ENCODE peak calls at places on chromosomes 13 and 19, in eight cellular contexts. Q is HCT116, V is heart left ventricle, X is A673, O is mesendoderm, K is lower lobe of right lung, D is left ventricle myocardium inferior, C is coronary artery. F is an unnamed sample.

GRCh38 chr13:64538711-64539110 is 2691.4 kb downstream of the PCDH9 start:
- DNase-seq in Q (no peak), V (no peak), X (no peak), O (no peak), K (no peak), D (no peak), C (no peak), F (no peak)

GRCh38 chr19:27775395-27775794 is 1437.6 kb downstream of the UQCRFS1 start:
- DNase-seq in Q (no peak), V (no peak), X (peak), O (peak), K (no peak), D (no peak), C (no peak), F (no peak)

GRCh38 chr13:99809931-99810330 is 161.6 kb downstream of the ZIC5 start:
- DNase-seq in Q (no peak), V (no peak), X (no peak), O (no peak), K (no peak), D (no peak), C (no peak), F (no peak)

GRCh38 chr19:58544591-58545285 is 874 bp downstream of the TRIM28 start:
- DNase-seq in Q (no peak), V (no peak), X (peak), O (peak), K (peak), D (no peak), C (no peak), F (no peak)

GRCh38 chr19:18058208-18059009 is 28.3 kb downstream of the IL12RB1 start:
- DNase-seq in Q (peak), V (peak), X (peak), O (peak), K (peak), D (peak), C (peak), F (peak)

GRCh38 chr19:4414144-4414799 is 11.8 kb downstream of the CHAF1A start:
- DNase-seq in Q (no peak), V (no peak), X (no peak), O (no peak), K (no peak), D (no peak), C (no peak), F (no peak)

GRCh38 chr19:522726-523125 is 8.8 kb upstream of the CDC34 start:
- DNase-seq in Q (no peak), V (no peak), X (no peak), O (no peak), K (no peak), D (no peak), C (peak), F (no peak)

GRCh38 chr13:98372886-98373285 is 195.8 kb upstream of the RNF113B start:
- DNase-seq in Q (no peak), V (no peak), X (no peak), O (peak), K (no peak), D (no peak), C (no peak), F (no peak)

GRCh38 chr13:26726684-26727083 is 33.9 kb downstream of the GPR12 start:
- DNase-seq in Q (no peak), V (no peak), X (no peak), O (no peak), K (no peak), D (no peak), C (no peak), F (no peak)

GRCh38 chr19:9436358-9436757 is 985 bp upstream of the ZNF266 start:
- DNase-seq in Q (no peak), V (no peak), X (no peak), O (no peak), K (no peak), D (no peak), C (no peak), F (no peak)
- H3K27ac ChIP-seq in Q (no peak), V (no peak), X (no peak), O (no peak), K (no peak), D (no peak), C (no peak), F (no peak)

GRCh38 chr19:13001166-13001501 is 5.9 kb downstream of the NFIX start:
- DNase-seq in Q (no peak), V (no peak), X (no peak), O (no peak), K (no peak), D (no peak), C (no peak), F (no peak)

GRCh38 chr19:13002970-13003540 is 7.8 kb downstream of the NFIX start:
- DNase-seq in Q (no peak), V (no peak), X (no peak), O (no peak), K (no peak), D (no peak), C (no peak), F (no peak)

GRCh38 chr19:13004273-13004672 is 9.0 kb downstream of the NFIX start:
- DNase-seq in Q (no peak), V (no peak), X (no peak), O (no peak), K (no peak), D (no peak), C (no peak), F (no peak)

GRCh38 chr19:13002389-13002898 is 7.2 kb downstream of the NFIX start:
- DNase-seq in Q (no peak), V (peak), X (no peak), O (no peak), K (no peak), D (peak), C (peak), F (no peak)

DNA sequence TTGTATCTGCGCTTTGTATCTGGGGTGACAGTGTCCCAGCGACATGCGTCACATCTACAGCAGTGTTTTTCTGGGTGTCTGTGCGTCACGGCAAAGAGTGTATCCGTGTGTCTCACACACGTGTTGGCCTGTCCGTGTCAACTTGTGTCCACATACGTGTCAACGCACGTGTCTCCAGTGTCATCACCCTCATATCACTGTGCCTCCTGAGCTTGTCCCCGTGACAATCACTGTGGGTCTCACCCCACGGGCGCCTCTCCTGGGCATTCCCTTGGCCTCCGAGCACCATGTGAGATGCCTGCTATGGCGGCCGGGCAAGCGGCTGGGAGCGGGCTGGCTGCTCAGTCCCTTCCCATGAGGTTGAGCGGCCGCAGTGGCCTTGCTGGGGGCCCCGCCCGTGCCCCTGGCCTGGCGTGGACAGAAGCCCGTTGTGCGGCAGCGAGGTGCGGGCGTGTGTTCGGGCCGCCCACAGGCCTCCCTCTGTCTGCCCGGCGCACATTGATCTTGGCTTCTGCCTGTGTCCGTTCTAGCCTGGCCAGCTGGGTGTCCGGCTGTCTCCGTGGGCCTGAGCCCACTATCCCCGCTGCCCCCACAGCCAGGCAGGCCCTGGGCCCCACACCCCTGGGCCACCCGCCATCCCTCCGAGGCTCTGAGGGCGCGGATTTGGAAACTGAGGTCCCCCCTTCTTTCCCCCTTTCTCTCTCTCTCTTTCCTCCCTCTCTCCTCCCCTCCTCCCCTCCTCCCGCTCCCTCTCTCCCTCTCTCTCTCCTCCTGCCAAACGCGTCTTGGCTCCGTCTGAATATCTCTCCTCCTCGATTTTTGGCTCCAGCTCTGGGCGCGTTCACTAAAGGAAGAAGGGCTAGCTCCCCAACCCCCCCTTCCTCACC is 6.5 kb downstream of the NFIX start:
- DNase-seq in Q (no peak), V (peak), X (no peak), O (no peak), K (no peak), D (peak), C (peak), F (no peak)
- H3K4me3 ChIP-seq in Q (no peak), V (no peak), X (no peak), O (no peak), K (peak), D (peak), C (peak), F (no peak)

GRCh38 chr19:54418930-54419800 is 3.9 kb downstream of the TTYH1 start:
- DNase-seq in Q (no peak), V (no peak), X (no peak), O (no peak), K (no peak), D (no peak), C (no peak), F (no peak)

GRCh38 chr19:54421521-54421920 is 6.3 kb downstream of the TTYH1 start:
- DNase-seq in Q (no peak), V (no peak), X (no peak), O (no peak), K (no peak), D (no peak), C (no peak), F (no peak)

GRCh38 chr19:54420383-54421168 is 5.3 kb downstream of the TTYH1 start:
- DNase-seq in Q (no peak), V (peak), X (no peak), O (peak), K (no peak), D (peak), C (no peak), F (no peak)

GRCh38 chr19:54421169-54421516 is 5.9 kb downstream of the TTYH1 start:
- DNase-seq in Q (no peak), V (no peak), X (no peak), O (no peak), K (no peak), D (no peak), C (no peak), F (no peak)

DNA sequence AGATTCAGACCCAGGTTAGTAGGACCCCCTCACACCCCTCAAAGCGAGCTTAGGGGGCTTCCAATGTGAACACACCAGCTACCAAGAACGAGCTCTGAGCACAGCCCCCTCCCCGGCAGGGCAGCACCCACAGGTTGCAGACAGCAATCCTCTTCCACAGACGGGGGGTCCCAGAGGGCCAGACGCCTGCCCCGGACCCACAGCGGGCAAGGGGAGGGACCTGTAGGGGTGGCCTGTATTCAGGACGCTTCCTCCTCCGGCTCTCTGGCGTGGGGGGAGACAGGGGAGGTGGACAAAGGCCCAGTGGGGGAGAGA is 4.8 kb downstream of the TTYH1 start:
- DNase-seq in Q (no peak), V (no peak), X (no peak), O (no peak), K (no peak), D (no peak), C (no peak), F (no peak)
- H3K27ac ChIP-seq in Q (no peak), V (peak), X (no peak), O (no peak), K (no peak), D (peak), C (no peak), F (no peak)

DNA sequence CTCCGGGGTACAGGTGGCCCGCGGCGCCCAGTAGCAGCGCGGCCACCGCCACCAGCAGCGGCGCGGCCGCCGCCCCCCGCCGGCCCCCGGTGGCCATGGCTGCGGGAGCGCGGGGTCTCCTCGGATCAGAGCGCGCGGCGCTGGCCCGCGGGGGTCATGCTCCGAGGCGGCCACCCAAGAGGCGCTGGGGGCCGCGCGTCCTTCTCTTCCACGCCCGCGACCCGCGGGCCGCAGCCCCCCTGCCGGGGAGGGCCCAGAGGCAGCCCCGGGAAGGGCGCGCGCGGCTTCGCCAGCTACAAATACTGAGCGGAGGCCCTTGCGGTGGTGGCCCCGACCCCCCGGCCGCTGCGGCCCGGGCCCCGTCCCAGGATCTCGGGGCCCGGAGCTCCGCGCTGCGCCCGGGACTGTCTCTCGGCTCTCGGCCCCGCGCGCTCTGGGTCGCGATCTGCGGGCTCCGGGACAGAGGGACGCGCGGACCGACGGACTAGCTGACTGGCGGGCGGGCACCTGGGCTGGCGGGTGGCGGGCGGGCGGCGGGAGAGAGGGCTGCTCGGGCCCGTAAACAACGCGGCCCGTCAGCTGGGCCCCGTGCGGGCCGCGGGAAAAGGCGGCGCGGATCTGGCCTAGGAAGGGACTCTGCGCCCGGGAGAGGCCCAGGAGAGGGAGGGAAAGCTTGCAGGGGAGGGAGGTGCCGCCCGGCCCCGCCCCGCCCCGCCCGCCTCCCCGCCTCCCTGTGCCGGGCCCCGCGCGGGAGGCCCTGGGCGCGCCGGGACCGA is at the start of gene INSR:
- DNase-seq in Q (peak), V (peak), X (peak), O (peak), K (peak), D (peak), C (peak), F (no peak)
- H3K4me3 ChIP-seq in Q (peak), V (peak), X (peak), O (peak), K (peak), D (peak), C (peak), F (peak)

GRCh38 chr19:49809155-49809986 is 3.7 kb downstream of the FUZ start:
- DNase-seq in Q (no peak), V (peak), X (peak), O (peak), K (peak), D (peak), C (peak), F (no peak)

GRCh38 chr19:49807888-49808675 is 5.0 kb downstream of the FUZ start:
- DNase-seq in Q (no peak), V (no peak), X (no peak), O (no peak), K (no peak), D (no peak), C (no peak), F (no peak)

GRCh38 chr19:49809987-49810389 is 3.1 kb downstream of the FUZ start:
- DNase-seq in Q (no peak), V (no peak), X (no peak), O (no peak), K (no peak), D (no peak), C (no peak), F (no peak)

GRCh38 chr19:49807174-49807830 is 5.8 kb downstream of the FUZ start:
- DNase-seq in Q (no peak), V (no peak), X (no peak), O (no peak), K (no peak), D (no peak), C (no peak), F (no peak)

GRCh38 chr19:49808762-49809154 is 4.3 kb downstream of the FUZ start:
- DNase-seq in Q (no peak), V (peak), X (peak), O (peak), K (peak), D (peak), C (peak), F (peak)
- H3K27ac ChIP-seq in Q (peak), V (peak), X (peak), O (no peak), K (peak), D (peak), C (peak), F (no peak)

GRCh38 chr19:14516048-14516534 is 2.1 kb downstream of the DNAJB1 start:
- DNase-seq in Q (no peak), V (no peak), X (no peak), O (no peak), K (no peak), D (no peak), C (no peak), F (no peak)

GRCh38 chr19:14517446-14517839 is 754 bp downstream of the DNAJB1 start:
- DNase-seq in Q (no peak), V (no peak), X (no peak), O (peak), K (no peak), D (no peak), C (no peak), F (no peak)

GRCh38 chr19:14516746-14517438 is 1.3 kb downstream of the DNAJB1 start:
- DNase-seq in Q (no peak), V (no peak), X (no peak), O (no peak), K (no peak), D (no peak), C (no peak), F (no peak)

GRCh38 chr19:14514215-14514871 is 3.9 kb downstream of the DNAJB1 start:
- DNase-seq in Q (no peak), V (no peak), X (no peak), O (no peak), K (no peak), D (no peak), C (no peak), F (no peak)

DNA sequence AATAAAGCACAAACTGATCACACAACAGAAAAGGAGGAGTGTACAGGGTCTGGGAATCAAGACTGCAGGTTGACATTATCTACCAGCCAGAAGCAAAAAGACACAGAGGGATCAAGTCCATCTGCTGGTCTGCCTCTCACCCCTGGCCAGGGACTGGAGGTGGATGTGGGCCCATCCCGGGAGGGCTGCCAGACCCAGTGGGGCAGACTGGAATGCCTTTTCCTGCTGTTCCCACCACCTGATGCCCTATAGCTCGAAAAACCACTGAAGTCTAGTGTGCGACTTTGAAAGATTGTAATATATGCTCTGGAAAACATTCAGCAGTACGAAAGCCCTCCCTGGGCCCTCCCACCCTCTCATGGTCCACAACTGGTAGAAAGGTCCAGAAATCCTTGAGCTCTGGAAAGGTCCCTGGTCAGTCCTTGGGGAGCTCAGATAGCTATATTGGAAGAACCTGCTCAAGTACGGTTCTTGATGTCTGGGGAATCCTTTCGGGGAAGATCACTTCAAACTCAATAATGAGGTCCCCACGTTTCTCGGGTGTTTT is 2.6 kb downstream of the DNAJB1 start:
- DNase-seq in Q (no peak), V (no peak), X (no peak), O (no peak), K (no peak), D (no peak), C (no peak), F (no peak)
- H3K4me3 ChIP-seq in Q (peak), V (no peak), X (peak), O (no peak), K (peak), D (peak), C (peak), F (no peak)

DNA sequence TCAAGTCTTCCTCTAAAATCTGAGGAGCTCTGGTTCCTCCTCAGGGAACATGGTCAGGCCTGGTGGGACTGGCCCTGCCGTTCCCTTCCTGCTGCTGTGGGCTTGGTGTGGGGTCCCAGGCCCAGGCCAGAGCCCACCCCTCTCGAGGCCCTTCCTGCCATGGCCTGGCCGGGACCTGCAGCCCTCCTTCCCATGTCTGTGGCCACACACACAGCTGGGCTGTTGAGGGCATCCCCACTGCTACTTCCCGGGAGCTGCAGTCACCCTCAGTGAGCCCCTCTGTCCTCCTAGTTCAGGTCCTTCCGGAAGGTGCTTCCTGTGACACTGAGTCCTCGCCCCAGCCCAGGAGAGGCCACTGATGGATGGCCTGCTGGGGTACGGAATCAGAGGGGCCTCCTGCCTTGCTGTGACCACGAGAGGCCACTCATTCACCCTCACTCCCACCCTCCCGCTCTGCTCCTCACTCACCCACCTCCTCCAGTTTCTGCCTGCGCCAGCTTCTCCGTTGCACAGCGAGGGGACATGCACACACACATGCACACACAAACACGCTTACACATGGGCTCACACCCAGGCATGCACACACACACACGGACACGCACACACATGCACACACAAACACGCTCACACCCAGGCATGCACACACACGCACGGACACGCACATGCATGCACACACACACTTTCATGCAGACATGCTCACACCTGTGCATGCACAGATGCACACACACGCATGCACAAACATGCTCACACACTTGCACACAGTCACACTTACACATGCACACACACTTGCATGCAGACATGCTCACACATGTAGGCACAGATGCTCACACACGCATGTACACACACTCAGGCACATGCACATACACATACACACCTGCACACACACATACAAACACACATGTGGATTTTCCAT is 7.3 kb upstream of the MCF2L start:
- DNase-seq in Q (no peak), V (no peak), X (no peak), O (no peak), K (no peak), D (no peak), C (no peak), F (no peak)
- H3K27ac ChIP-seq in Q (no peak), V (no peak), X (no peak), O (no peak), K (peak), D (peak), C (no peak), F (no peak)